ENCODE peak calls at places on chromosomes 6 and 20, in eight cellular contexts. One of them, this sample, is unnamed.

GRCh38 chr6:4516206-4516605 is 260.0 kb upstream of the CDYL start:
- DNase-seq in PC-3: no peak
- DNase-seq in astrocyte: no peak
- DNase-seq in brain microvascular endothelial cell: no peak
- DNase-seq in fibroblast of mammary gland: peak
- DNase-seq in psoas muscle: no peak
- DNase-seq in dorsolateral prefrontal cortex: no peak
- DNase-seq in fibroblast of the aortic adventitia: no peak
- DNase-seq in this sample: no peak

GRCh38 chr6:110101885-110102284 is 77.6 kb downstream of the WASF1 start:
- DNase-seq in PC-3: no peak
- DNase-seq in astrocyte: no peak
- DNase-seq in brain microvascular endothelial cell: no peak
- DNase-seq in fibroblast of mammary gland: no peak
- DNase-seq in psoas muscle: no peak
- DNase-seq in dorsolateral prefrontal cortex: no peak
- DNase-seq in fibroblast of the aortic adventitia: no peak
- DNase-seq in this sample: no peak

GRCh38 chr6:17102258-17102870 is 514 bp downstream of the STMND1 start:
- DNase-seq in PC-3: no peak
- DNase-seq in astrocyte: no peak
- DNase-seq in brain microvascular endothelial cell: no peak
- DNase-seq in fibroblast of mammary gland: no peak
- DNase-seq in psoas muscle: no peak
- DNase-seq in dorsolateral prefrontal cortex: no peak
- DNase-seq in fibroblast of the aortic adventitia: no peak
- DNase-seq in this sample: no peak

GRCh38 chr6:96761794-96762193 is 75.5 kb downstream of the GPR63 start:
- DNase-seq in PC-3: no peak
- DNase-seq in astrocyte: no peak
- DNase-seq in brain microvascular endothelial cell: no peak
- DNase-seq in fibroblast of mammary gland: no peak
- DNase-seq in psoas muscle: no peak
- DNase-seq in dorsolateral prefrontal cortex: no peak
- DNase-seq in fibroblast of the aortic adventitia: no peak
- DNase-seq in this sample: no peak

GRCh38 chr20:22924949-22925612 is 110.0 kb upstream of the SSTR4 start:
- DNase-seq in PC-3: no peak
- DNase-seq in astrocyte: no peak
- DNase-seq in brain microvascular endothelial cell: no peak
- DNase-seq in fibroblast of mammary gland: no peak
- DNase-seq in psoas muscle: no peak
- DNase-seq in dorsolateral prefrontal cortex: no peak
- DNase-seq in fibroblast of the aortic adventitia: no peak
- DNase-seq in this sample: no peak

GRCh38 chr20:63979549-63980316 is at the start of gene SAMD10:
- DNase-seq in PC-3: peak
- DNase-seq in astrocyte: peak
- DNase-seq in brain microvascular endothelial cell: no peak
- DNase-seq in fibroblast of mammary gland: no peak
- DNase-seq in psoas muscle: no peak
- DNase-seq in dorsolateral prefrontal cortex: no peak
- DNase-seq in fibroblast of the aortic adventitia: no peak
- DNase-seq in this sample: peak

GRCh38 chr6:35089935-35090505 is 51.1 kb downstream of the TCP11 start:
- DNase-seq in PC-3: no peak
- DNase-seq in astrocyte: peak
- DNase-seq in brain microvascular endothelial cell: peak
- DNase-seq in fibroblast of mammary gland: peak
- DNase-seq in psoas muscle: no peak
- DNase-seq in dorsolateral prefrontal cortex: no peak
- DNase-seq in fibroblast of the aortic adventitia: peak
- DNase-seq in this sample: no peak

GRCh38 chr20:34979366-34980153 is 23.9 kb downstream of the MYH7B start:
- DNase-seq in PC-3: no peak
- DNase-seq in astrocyte: no peak
- DNase-seq in brain microvascular endothelial cell: no peak
- DNase-seq in fibroblast of mammary gland: no peak
- DNase-seq in psoas muscle: peak
- DNase-seq in dorsolateral prefrontal cortex: no peak
- DNase-seq in fibroblast of the aortic adventitia: no peak
- DNase-seq in this sample: no peak

GRCh38 chr6:138297761-138298298 is 79.5 kb upstream of the PBOV1 start:
- DNase-seq in PC-3: no peak
- DNase-seq in astrocyte: no peak
- DNase-seq in brain microvascular endothelial cell: no peak
- DNase-seq in fibroblast of mammary gland: peak
- DNase-seq in psoas muscle: no peak
- DNase-seq in dorsolateral prefrontal cortex: no peak
- DNase-seq in fibroblast of the aortic adventitia: no peak
- DNase-seq in this sample: no peak

GRCh38 chr6:45556828-45557227 is 179.1 kb upstream of the SUPT3H start:
- DNase-seq in PC-3: no peak
- DNase-seq in astrocyte: no peak
- DNase-seq in brain microvascular endothelial cell: no peak
- DNase-seq in fibroblast of mammary gland: no peak
- DNase-seq in psoas muscle: no peak
- DNase-seq in dorsolateral prefrontal cortex: no peak
- DNase-seq in fibroblast of the aortic adventitia: no peak
- DNase-seq in this sample: no peak

GRCh38 chr20:31710423-31711250 is 12.0 kb downstream of the BCL2L1 start:
- DNase-seq in PC-3: peak
- DNase-seq in astrocyte: no peak
- DNase-seq in brain microvascular endothelial cell: no peak
- DNase-seq in fibroblast of mammary gland: no peak
- DNase-seq in psoas muscle: peak
- DNase-seq in dorsolateral prefrontal cortex: no peak
- DNase-seq in fibroblast of the aortic adventitia: no peak
- DNase-seq in this sample: no peak

GRCh38 chr6:134936927-134937326 is 13.0 kb downstream of the ALDH8A1 start:
- DNase-seq in PC-3: peak
- DNase-seq in astrocyte: peak
- DNase-seq in brain microvascular endothelial cell: no peak
- DNase-seq in fibroblast of mammary gland: peak
- DNase-seq in psoas muscle: no peak
- DNase-seq in dorsolateral prefrontal cortex: no peak
- DNase-seq in fibroblast of the aortic adventitia: peak
- DNase-seq in this sample: no peak

GRCh38 chr20:1711826-1712601 is 54.4 kb upstream of the SIRPG start:
- DNase-seq in PC-3: no peak
- DNase-seq in astrocyte: no peak
- DNase-seq in brain microvascular endothelial cell: no peak
- DNase-seq in fibroblast of mammary gland: no peak
- DNase-seq in psoas muscle: no peak
- DNase-seq in dorsolateral prefrontal cortex: peak
- DNase-seq in fibroblast of the aortic adventitia: peak
- DNase-seq in this sample: no peak

GRCh38 chr6:112029045-112029822 is 24.7 kb upstream of the CCN6 start:
- DNase-seq in PC-3: peak
- DNase-seq in astrocyte: no peak
- DNase-seq in brain microvascular endothelial cell: peak
- DNase-seq in fibroblast of mammary gland: peak
- DNase-seq in psoas muscle: peak
- DNase-seq in dorsolateral prefrontal cortex: peak
- DNase-seq in fibroblast of the aortic adventitia: peak
- DNase-seq in this sample: peak

GRCh38 chr6:21728141-21728540 is 134.6 kb downstream of the SOX4 start:
- DNase-seq in PC-3: no peak
- DNase-seq in astrocyte: no peak
- DNase-seq in brain microvascular endothelial cell: no peak
- DNase-seq in fibroblast of mammary gland: no peak
- DNase-seq in psoas muscle: no peak
- DNase-seq in dorsolateral prefrontal cortex: no peak
- DNase-seq in fibroblast of the aortic adventitia: no peak
- DNase-seq in this sample: no peak

GRCh38 chr6:39347906-39348585 is 25.5 kb upstream of the KCNK16 start:
- DNase-seq in PC-3: peak
- DNase-seq in astrocyte: peak
- DNase-seq in brain microvascular endothelial cell: peak
- DNase-seq in fibroblast of mammary gland: peak
- DNase-seq in psoas muscle: peak
- DNase-seq in dorsolateral prefrontal cortex: peak
- DNase-seq in fibroblast of the aortic adventitia: peak
- DNase-seq in this sample: peak

GRCh38 chr20:14454296-14454695 is 116.9 kb upstream of the FLRT3 start:
- DNase-seq in PC-3: no peak
- DNase-seq in astrocyte: no peak
- DNase-seq in brain microvascular endothelial cell: no peak
- DNase-seq in fibroblast of mammary gland: no peak
- DNase-seq in psoas muscle: no peak
- DNase-seq in dorsolateral prefrontal cortex: no peak
- DNase-seq in fibroblast of the aortic adventitia: no peak
- DNase-seq in this sample: no peak

GRCh38 chr20:36208257-36208656 is 28.0 kb upstream of the AAR2 start:
- DNase-seq in PC-3: no peak
- DNase-seq in astrocyte: no peak
- DNase-seq in brain microvascular endothelial cell: no peak
- DNase-seq in fibroblast of mammary gland: no peak
- DNase-seq in psoas muscle: no peak
- DNase-seq in dorsolateral prefrontal cortex: no peak
- DNase-seq in fibroblast of the aortic adventitia: no peak
- DNase-seq in this sample: no peak

GRCh38 chr20:36207602-36208001 is 28.7 kb upstream of the AAR2 start:
- DNase-seq in PC-3: no peak
- DNase-seq in astrocyte: no peak
- DNase-seq in brain microvascular endothelial cell: no peak
- DNase-seq in fibroblast of mammary gland: no peak
- DNase-seq in psoas muscle: no peak
- DNase-seq in dorsolateral prefrontal cortex: no peak
- DNase-seq in fibroblast of the aortic adventitia: no peak
- DNase-seq in this sample: no peak

GRCh38 chr20:36209921-36210320 is 26.4 kb upstream of the AAR2 start:
- DNase-seq in PC-3: no peak
- DNase-seq in astrocyte: no peak
- DNase-seq in brain microvascular endothelial cell: no peak
- DNase-seq in fibroblast of mammary gland: no peak
- DNase-seq in psoas muscle: no peak
- DNase-seq in dorsolateral prefrontal cortex: no peak
- DNase-seq in fibroblast of the aortic adventitia: no peak
- DNase-seq in this sample: no peak

GRCh38 chr20:36213362-36213761 is 22.9 kb upstream of the AAR2 start:
- DNase-seq in PC-3: no peak
- DNase-seq in astrocyte: no peak
- DNase-seq in brain microvascular endothelial cell: no peak
- DNase-seq in fibroblast of mammary gland: no peak
- DNase-seq in psoas muscle: no peak
- DNase-seq in dorsolateral prefrontal cortex: no peak
- DNase-seq in fibroblast of the aortic adventitia: no peak
- DNase-seq in this sample: no peak

DNA sequence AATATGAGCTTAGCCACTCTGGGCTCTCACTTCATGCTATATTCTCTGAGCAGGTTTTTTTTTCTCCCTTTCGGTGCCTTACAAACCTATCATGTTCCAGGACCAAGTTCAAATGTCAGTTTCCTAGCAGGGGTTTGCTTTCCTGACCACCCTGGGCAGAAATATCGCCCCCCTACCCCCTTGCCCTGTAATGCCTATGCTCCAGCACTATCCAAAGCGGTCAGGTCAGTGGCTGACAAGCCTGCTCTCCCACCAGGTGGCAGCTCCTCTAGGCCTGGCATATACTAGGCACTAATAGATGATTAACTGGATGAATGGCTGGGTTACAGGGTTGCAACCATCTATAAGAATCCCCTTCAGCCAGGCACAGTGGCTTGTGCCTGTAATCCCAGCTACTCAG is 25.7 kb upstream of the AAR2 start:
- DNase-seq in PC-3: no peak
- DNase-seq in astrocyte: peak
- DNase-seq in brain microvascular endothelial cell: no peak
- DNase-seq in fibroblast of mammary gland: no peak
- DNase-seq in psoas muscle: no peak
- DNase-seq in dorsolateral prefrontal cortex: no peak
- DNase-seq in fibroblast of the aortic adventitia: no peak
- DNase-seq in this sample: no peak
- TF ChIP-seq CTCF in PC-3: no peak
- TF ChIP-seq CTCF in astrocyte: no peak
- TF ChIP-seq CTCF in brain microvascular endothelial cell: peak
- TF ChIP-seq CTCF in fibroblast of mammary gland: no peak
- TF ChIP-seq CTCF in psoas muscle: no peak
- TF ChIP-seq CTCF in dorsolateral prefrontal cortex: no peak
- TF ChIP-seq CTCF in fibroblast of the aortic adventitia: no peak
- TF ChIP-seq CTCF in this sample: no peak

DNA sequence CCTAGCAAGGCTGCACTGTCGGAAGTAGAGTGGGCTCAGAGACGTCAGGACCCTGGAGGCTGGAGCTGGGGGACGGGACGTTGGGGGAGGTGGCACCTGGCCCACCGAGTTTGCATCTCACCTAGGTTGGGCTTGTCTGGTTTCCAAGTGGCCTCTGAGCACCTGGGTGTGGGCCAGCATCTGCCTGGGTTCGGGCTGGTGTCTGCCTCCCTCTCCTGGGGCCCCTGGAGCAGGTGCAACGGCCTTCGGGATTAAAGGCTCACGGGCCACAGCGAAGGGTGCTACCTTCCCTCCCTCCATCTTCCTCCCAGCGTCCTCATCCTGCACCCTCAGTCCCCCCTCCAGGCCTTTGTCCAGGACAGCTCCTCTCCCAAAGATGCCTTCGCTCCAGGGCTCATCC is 6.0 kb downstream of the HRH3 start:
- DNase-seq in PC-3: no peak
- DNase-seq in astrocyte: no peak
- DNase-seq in brain microvascular endothelial cell: no peak
- DNase-seq in fibroblast of mammary gland: no peak
- DNase-seq in psoas muscle: no peak
- DNase-seq in dorsolateral prefrontal cortex: no peak
- DNase-seq in fibroblast of the aortic adventitia: no peak
- DNase-seq in this sample: no peak
- TF ChIP-seq CTCF in PC-3: no peak
- TF ChIP-seq CTCF in astrocyte: no peak
- TF ChIP-seq CTCF in brain microvascular endothelial cell: no peak
- TF ChIP-seq CTCF in fibroblast of mammary gland: no peak
- TF ChIP-seq CTCF in psoas muscle: no peak
- TF ChIP-seq CTCF in dorsolateral prefrontal cortex: no peak
- TF ChIP-seq CTCF in fibroblast of the aortic adventitia: no peak
- TF ChIP-seq CTCF in this sample: no peak

GRCh38 chr6:41970436-41970846 is 28.8 kb upstream of the CCND3 start:
- DNase-seq in PC-3: no peak
- DNase-seq in astrocyte: peak
- DNase-seq in brain microvascular endothelial cell: peak
- DNase-seq in fibroblast of mammary gland: peak
- DNase-seq in psoas muscle: peak
- DNase-seq in dorsolateral prefrontal cortex: no peak
- DNase-seq in fibroblast of the aortic adventitia: peak
- DNase-seq in this sample: no peak
- TF ChIP-seq CTCF in PC-3: no peak
- TF ChIP-seq CTCF in astrocyte: no peak
- TF ChIP-seq CTCF in brain microvascular endothelial cell: no peak
- TF ChIP-seq CTCF in fibroblast of mammary gland: no peak
- TF ChIP-seq CTCF in psoas muscle: no peak
- TF ChIP-seq CTCF in dorsolateral prefrontal cortex: no peak
- TF ChIP-seq CTCF in fibroblast of the aortic adventitia: no peak
- TF ChIP-seq CTCF in this sample: no peak

GRCh38 chr6:122838060-122838780 is 49.2 kb downstream of the SMPDL3A start:
- DNase-seq in PC-3: peak
- DNase-seq in astrocyte: peak
- DNase-seq in brain microvascular endothelial cell: no peak
- DNase-seq in fibroblast of mammary gland: peak
- DNase-seq in psoas muscle: no peak
- DNase-seq in dorsolateral prefrontal cortex: no peak
- DNase-seq in fibroblast of the aortic adventitia: peak
- DNase-seq in this sample: no peak
- TF ChIP-seq CTCF in PC-3: peak
- TF ChIP-seq CTCF in astrocyte: peak
- TF ChIP-seq CTCF in brain microvascular endothelial cell: peak
- TF ChIP-seq CTCF in fibroblast of mammary gland: peak
- TF ChIP-seq CTCF in psoas muscle: peak
- TF ChIP-seq CTCF in dorsolateral prefrontal cortex: peak
- TF ChIP-seq CTCF in fibroblast of the aortic adventitia: peak
- TF ChIP-seq CTCF in this sample: peak

GRCh38 chr6:90538651-90539050 is 48.2 kb downstream of the MAP3K7 start:
- DNase-seq in PC-3: no peak
- DNase-seq in astrocyte: peak
- DNase-seq in brain microvascular endothelial cell: peak
- DNase-seq in fibroblast of mammary gland: no peak
- DNase-seq in psoas muscle: no peak
- DNase-seq in dorsolateral prefrontal cortex: no peak
- DNase-seq in fibroblast of the aortic adventitia: peak
- DNase-seq in this sample: no peak
- TF ChIP-seq CTCF in PC-3: no peak
- TF ChIP-seq CTCF in astrocyte: no peak
- TF ChIP-seq CTCF in brain microvascular endothelial cell: no peak
- TF ChIP-seq CTCF in fibroblast of mammary gland: no peak
- TF ChIP-seq CTCF in psoas muscle: no peak
- TF ChIP-seq CTCF in dorsolateral prefrontal cortex: no peak
- TF ChIP-seq CTCF in fibroblast of the aortic adventitia: no peak
- TF ChIP-seq CTCF in this sample: no peak